ENCODE peak calls at places on chromosomes 5 and 9, in six cellular contexts. C, E, P, A, G and I are unnamed samples.

GRCh38 chr9:92527832-92528536 is 7.8 kb downstream of the ECM2 start:
- DNase-seq in C (no peak), E (no peak), P (no peak), A (no peak), G (no peak), I (no peak)

GRCh38 chr5:136295914-136296313 is 69.4 kb downstream of the TRPC7 start:
- DNase-seq in C (no peak), E (no peak), P (no peak), A (no peak), G (no peak), I (no peak)

GRCh38 chr5:178372091-178372695 is 139.6 kb upstream of the PHYKPL start:
- DNase-seq in C (no peak), E (no peak), P (no peak), A (no peak), G (no peak), I (no peak)

GRCh38 chr5:97094579-97095317 is 47.7 kb downstream of the LIX1 start:
- DNase-seq in C (no peak), E (no peak), P (no peak), A (no peak), G (no peak), I (no peak)

GRCh38 chr9:93828331-93829097 is 126.6 kb downstream of the BARX1 start:
- DNase-seq in C (no peak), E (no peak), P (no peak), A (no peak), G (no peak), I (no peak)

GRCh38 chr5:10307206-10308148 is at the start of gene CMBL:
- DNase-seq in C (no peak), E (peak), P (peak), A (no peak), G (no peak), I (peak)

GRCh38 chr5:159210306-159210722 is 961 bp upstream of the RNF145 start:
- DNase-seq in C (no peak), E (no peak), P (no peak), A (no peak), G (no peak), I (no peak)

GRCh38 chr5:110377411-110378392 is 348.8 kb downstream of the TMEM232 start:
- DNase-seq in C (no peak), E (peak), P (no peak), A (no peak), G (no peak), I (no peak)

GRCh38 chr5:54722846-54723433 is 205.4 kb downstream of the SNX18 start:
- DNase-seq in C (no peak), E (peak), P (no peak), A (no peak), G (no peak), I (no peak)

GRCh38 chr9:80605129-80605528 is 1033.4 kb downstream of the TLE4 start:
- DNase-seq in C (no peak), E (peak), P (no peak), A (no peak), G (no peak), I (no peak)

GRCh38 chr5:119275146-119275872 is 80.5 kb upstream of the TNFAIP8 start:
- DNase-seq in C (no peak), E (no peak), P (no peak), A (no peak), G (no peak), I (no peak)

GRCh38 chr5:21646469-21646868 is 1206.7 kb downstream of the CDH12 start:
- DNase-seq in C (no peak), E (no peak), P (no peak), A (no peak), G (no peak), I (no peak)

GRCh38 chr9:138073408-138073807 is 195.8 kb downstream of the CACNA1B start:
- DNase-seq in C (no peak), E (no peak), P (peak), A (no peak), G (no peak), I (no peak)

GRCh38 chr9:98168952-98169488 is 23.4 kb downstream of the CORO2A start:
- DNase-seq in C (no peak), E (peak), P (no peak), A (no peak), G (peak), I (no peak)

GRCh38 chr9:3768698-3769458 is 243.1 kb upstream of the RFX3 start:
- DNase-seq in C (no peak), E (no peak), P (no peak), A (no peak), G (no peak), I (no peak)

GRCh38 chr9:115006660-115007059 is 76.3 kb upstream of the TNFSF8 start:
- DNase-seq in C (no peak), E (no peak), P (no peak), A (no peak), G (no peak), I (no peak)

GRCh38 chr5:65268520-65268919 is 213.2 kb downstream of the ADAMTS6 start:
- DNase-seq in C (no peak), E (no peak), P (no peak), A (no peak), G (no peak), I (no peak)

GRCh38 chr9:105066265-105066865 is 138.4 kb upstream of the ABCA1 start:
- DNase-seq in C (no peak), E (no peak), P (no peak), A (no peak), G (no peak), I (no peak)

GRCh38 chr9:115204827-115205506 is 87.0 kb upstream of the TNC start:
- DNase-seq in C (no peak), E (no peak), P (no peak), A (no peak), G (no peak), I (no peak)

GRCh38 chr9:38017149-38017884 is 51.7 kb downstream of the SHB start:
- DNase-seq in C (no peak), E (peak), P (no peak), A (no peak), G (peak), I (peak)

GRCh38 chr5:124580925-124581821 is 165.3 kb downstream of the ZNF608 start:
- DNase-seq in C (no peak), E (peak), P (no peak), A (no peak), G (peak), I (peak)

GRCh38 chr9:75132244-75132643 is 43.9 kb downstream of the OSTF1 start:
- DNase-seq in C (no peak), E (no peak), P (no peak), A (no peak), G (no peak), I (no peak)

GRCh38 chr5:164350236-164350635 is 844.8 kb downstream of the MAT2B start:
- DNase-seq in C (no peak), E (no peak), P (no peak), A (no peak), G (no peak), I (no peak)

GRCh38 chr5:36763454-36763853 is 113.1 kb upstream of the NIPBL start:
- DNase-seq in C (no peak), E (no peak), P (no peak), A (no peak), G (no peak), I (no peak)

GRCh38 chr9:3868466-3868865 is 342.7 kb upstream of the RFX3 start:
- DNase-seq in C (no peak), E (no peak), P (no peak), A (no peak), G (no peak), I (no peak)

GRCh38 chr9:133277467-133277866 is 2.5 kb upstream of the ABO start:
- DNase-seq in C (no peak), E (no peak), P (no peak), A (no peak), G (no peak), I (no peak)

GRCh38 chr5:134124289-134125194 is 10.1 kb downstream of the TCF7 start:
- DNase-seq in C (peak), E (no peak), P (no peak), A (no peak), G (no peak), I (no peak)

GRCh38 chr9:78821126-78821822 is 524.3 kb downstream of the PSAT1 start:
- DNase-seq in C (no peak), E (peak), P (no peak), A (no peak), G (no peak), I (peak)

GRCh38 chr5:138305797-138306196 is 25.8 kb downstream of the CDC25C start:
- DNase-seq in C (no peak), E (no peak), P (no peak), A (no peak), G (peak), I (peak)

GRCh38 chr5:73591698-73592501 is 26.4 kb downstream of the UTP15 start:
- DNase-seq in C (no peak), E (no peak), P (no peak), A (no peak), G (no peak), I (no peak)

GRCh38 chr5:65394078-65394477 is 87.6 kb downstream of the ADAMTS6 start:
- DNase-seq in C (no peak), E (peak), P (peak), A (no peak), G (no peak), I (no peak)

GRCh38 chr5:111463304-111463703 is 49.0 kb downstream of the STARD4 start:
- DNase-seq in C (no peak), E (no peak), P (no peak), A (no peak), G (no peak), I (no peak)

GRCh38 chr5:169265888-169266287 is 35.1 kb downstream of the SLIT3 start:
- DNase-seq in C (no peak), E (peak), P (no peak), A (no peak), G (no peak), I (no peak)

GRCh38 chr9:131609116-131609830 is 64.0 kb downstream of the PRRT1B start:
- DNase-seq in C (no peak), E (peak), P (no peak), A (no peak), G (peak), I (no peak)